ENCODE peak calls at places on chromosomes 4 and X, in eight cellular contexts. L is WTC11; W is AG09309; Z is AG04450; K is T follicular helper cell; H is H7; M is stimulated activated CD4-positive, alpha-beta T cell treated with anti-CD3 and anti-CD28 coated beads, Interleukin-15, amount 100 ng/mL, for 24 hours; B is mucosa of gallbladder. O is an unnamed sample.

GRCh38 chrX:67544871-67545771 is 1.3 kb downstream of the AR start:
- DNase-seq in M (peak), B (no peak), K (no peak), W (no peak), H (peak), L (peak), Z (no peak), O (no peak)

GRCh38 chrX:71365356-71365875 is 741 bp upstream of the TAF1 start:
- DNase-seq in K (no peak), B (no peak), H (no peak), W (no peak), L (no peak), M (no peak), Z (no peak), O (no peak)

GRCh38 chrX:107729558-107730297 is 45.9 kb downstream of the TSC22D3 start:
- DNase-seq in L (peak), B (no peak), M (no peak), H (peak), W (no peak), Z (no peak), K (no peak), O (no peak)

GRCh38 chr4:153547520-153547919 is 81.4 kb downstream of the TMEM131L start:
- DNase-seq in B (no peak), Z (no peak), M (no peak), H (no peak), W (no peak), K (no peak), L (no peak), O (no peak)

GRCh38 chrX:4831574-4831973 is 1118.1 kb upstream of the PRKX start:
- DNase-seq in B (no peak), H (no peak), K (no peak), Z (no peak), W (no peak), M (no peak), L (no peak), O (no peak)

GRCh38 chr4:111283066-111283677 is 660.3 kb upstream of the PITX2 start:
- DNase-seq in L (peak), K (no peak), Z (peak), B (peak), H (peak), M (peak), W (peak), O (no peak)

GRCh38 chr4:122827258-122827887 is 742 bp downstream of the FGF2 start:
- DNase-seq in K (no peak), W (no peak), M (peak), H (peak), B (no peak), L (peak), Z (no peak), O (peak)

GRCh38 chr4:4854649-4855292 is 4.7 kb upstream of the MSX1 start:
- DNase-seq in Z (no peak), K (no peak), W (no peak), M (no peak), L (peak), H (peak), B (no peak), O (no peak)

GRCh38 chr4:38004062-38004461 is 43.9 kb downstream of the PTTG2 start:
- DNase-seq in M (no peak), K (no peak), L (no peak), Z (no peak), H (no peak), W (no peak), B (no peak), O (no peak)

GRCh38 chrX:102833136-102833535 is 103.9 kb upstream of the RAB40AL start:
- DNase-seq in L (no peak), W (no peak), K (no peak), H (no peak), B (no peak), Z (no peak), M (no peak), O (no peak)

GRCh38 chr4:83172371-83172770 is 57.8 kb upstream of the PLAC8 start:
- DNase-seq in L (no peak), H (no peak), B (no peak), W (no peak), Z (no peak), K (no peak), M (no peak), O (no peak)

GRCh38 chr4:75107703-75108612 is 175.0 kb downstream of the PARM1 start:
- DNase-seq in W (no peak), M (no peak), Z (no peak), L (no peak), K (no peak), H (no peak), B (no peak), O (no peak)

GRCh38 chrX:57821703-57822375 is 88.4 kb downstream of the ZXDA start:
- DNase-seq in H (peak), B (peak), Z (peak), L (no peak), K (peak), M (peak), W (peak), O (no peak)

GRCh38 chr4:118076958-118077766 is 42.9 kb downstream of the NDST3 start:
- DNase-seq in W (no peak), Z (no peak), H (no peak), M (peak), K (no peak), B (no peak), L (peak), O (no peak)

GRCh38 chrX:40173662-40174593 is 76.2 kb upstream of the BCOR start:
- DNase-seq in L (peak), W (no peak), M (peak), H (peak), B (peak), K (no peak), Z (no peak), O (no peak)

GRCh38 chr4:15398001-15398400 is 29.8 kb upstream of the C1QTNF7 start:
- DNase-seq in H (no peak), L (no peak), B (no peak), M (no peak), Z (no peak), K (no peak), W (no peak), O (no peak)

GRCh38 chrX:109475174-109475891 is 6.6 kb downstream of the GUCY2F start:
- DNase-seq in H (peak), B (peak), W (no peak), K (no peak), Z (peak), M (peak), L (peak), O (peak)

GRCh38 chr4:141275834-141276233 is 55.1 kb downstream of the ZNF330 start:
- DNase-seq in W (peak), K (no peak), Z (peak), L (no peak), H (no peak), M (no peak), B (no peak), O (no peak)

GRCh38 chr4:4990329-4990728 is 28.9 kb downstream of the CYTL1 start:
- DNase-seq in H (no peak), K (no peak), M (no peak), B (no peak), Z (no peak), W (no peak), L (no peak), O (no peak)

GRCh38 chrX:103687696-103688191 is 1.2 kb upstream of the MORF4L2 start:
- DNase-seq in K (peak), M (peak), W (peak), L (peak), B (peak), H (peak), Z (no peak), O (peak)

GRCh38 chr4:124754671-124755070 is 42.1 kb upstream of the ANKRD50 start:
- DNase-seq in M (no peak), H (no peak), Z (no peak), L (no peak), B (no peak), K (no peak), W (no peak), O (no peak)

GRCh38 chr4:79528241-79528706 is 120.2 kb upstream of the GK2 start:
- DNase-seq in H (no peak), M (peak), L (no peak), Z (no peak), W (no peak), B (no peak), K (no peak), O (no peak)

GRCh38 chr4:151553874-151554273 is 144.9 kb downstream of the FHIP1A start:
- DNase-seq in W (no peak), K (no peak), Z (no peak), M (no peak), L (no peak), H (peak), B (peak), O (no peak)

GRCh38 chr4:118373614-118374255 is 20.9 kb upstream of the PRSS12 start:
- DNase-seq in K (no peak), M (no peak), W (peak), H (no peak), B (no peak), L (no peak), Z (peak), O (no peak)

GRCh38 chrX:107154787-107155620 is 36.4 kb upstream of the RBM41 start:
- DNase-seq in B (no peak), W (no peak), K (no peak), Z (no peak), H (peak), L (no peak), M (peak), O (no peak)

O was measured in right atrium auricular region.